ENCODE peak calls at places on chromosomes 12 and 14, in four cellular contexts. O is IMR-90, I is H9, W is mesendoderm. B is an unnamed sample. For H3K79me1, the result is how much of the 10 kb centered on the place peaks cover.

GRCh38 chr14:21535545-21536394 is 9.6 kb upstream of the SALL2 start:
- DNase-seq in O (no peak), I (no peak), W (no peak), B (no peak)

GRCh38 chr12:45388545-45388944 is 172.7 kb downstream of the ANO6 start:
- DNase-seq in O (peak), I (no peak), W (peak), B (no peak)

GRCh38 chr14:94521375-94522114 is 12.3 kb upstream of the SERPINA12 start:
- DNase-seq in O (no peak), I (no peak), W (no peak), B (no peak)

GRCh38 chr12:38555620-38556596 is 239.3 kb downstream of the ALG10B start:
- DNase-seq in O (no peak), I (no peak), W (peak), B (no peak)

GRCh38 chr12:108712925-108713203 is 18.5 kb downstream of the CORO1C start:
- DNase-seq in O (no peak), I (no peak), W (no peak), B (peak)

GRCh38 chr12:94041833-94042232 is 106.5 kb upstream of the PLXNC1 start:
- DNase-seq in O (no peak), I (no peak), W (peak), B (no peak)

GRCh38 chr14:88935083-88935482 is 110.6 kb downstream of the TTC8 start:
- DNase-seq in O (no peak), I (no peak), W (no peak), B (no peak)

GRCh38 chr12:1796515-1797010 is 23.8 kb upstream of the LRTM2 start:
- DNase-seq in O (no peak), I (peak), W (peak), B (no peak)

GRCh38 chr12:78189656-78190055 is 359.0 kb downstream of the NAV3 start:
- DNase-seq in O (peak), I (no peak), W (no peak), B (no peak)

GRCh38 chr14:67577909-67578749 is 21.9 kb downstream of the PIGH start:
- DNase-seq in O (no peak), I (no peak), W (no peak), B (no peak)

GRCh38 chr14:33990790-33991189 is 39.9 kb upstream of the EGLN3 start:
- DNase-seq in O (no peak), I (no peak), W (no peak), B (no peak)

GRCh38 chr12:75727577-75727976 is 216.2 kb upstream of the KRR1 start:
- DNase-seq in O (no peak), I (peak), W (peak), B (no peak)
- H3K79me1 ChIP-seq in O (under half), I (under half), W (under half), B (under half)

GRCh38 chr14:99207456-99207855 is 64.5 kb downstream of the BCL11B start:
- DNase-seq in O (no peak), I (no peak), W (peak), B (peak)

GRCh38 chr14:99210333-99210732 is 61.7 kb downstream of the BCL11B start:
- DNase-seq in O (no peak), I (no peak), W (no peak), B (no peak)

GRCh38 chr14:99211410-99211809 is 60.6 kb downstream of the BCL11B start:
- DNase-seq in O (no peak), I (no peak), W (no peak), B (no peak)

GRCh38 chr14:99212199-99212598 is 59.8 kb downstream of the BCL11B start:
- DNase-seq in O (no peak), I (no peak), W (no peak), B (no peak)

GRCh38 chr14:99209409-99209808 is 62.6 kb downstream of the BCL11B start:
- DNase-seq in O (no peak), I (no peak), W (no peak), B (no peak)
- H2BK120ac ChIP-seq in O (no peak), I (no peak), W (no peak), B (no peak)

DNA sequence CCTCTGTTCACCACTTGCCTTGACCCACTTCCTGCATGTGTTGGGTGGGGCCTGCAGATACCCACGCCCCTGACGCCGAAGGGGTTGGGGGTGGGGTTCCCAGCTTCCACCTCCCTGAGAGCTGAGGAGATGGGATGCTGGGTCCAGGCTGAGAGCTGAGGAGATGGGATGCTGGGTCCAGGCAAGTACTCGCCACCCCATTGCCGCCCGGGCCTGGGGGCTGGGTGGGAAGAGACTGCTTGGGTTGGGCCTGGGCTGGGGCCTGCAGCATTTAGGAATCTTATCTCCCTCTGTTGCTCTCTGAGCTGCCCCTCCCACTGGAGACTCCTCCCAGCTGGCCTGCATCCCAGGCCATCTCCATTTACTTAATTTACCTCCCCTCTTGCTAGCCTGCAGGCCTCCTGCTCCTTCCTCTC is 17.4 kb downstream of the TEAD4 start:
- DNase-seq in O (no peak), I (peak), W (peak), B (no peak)
- H3K79me1 ChIP-seq in O (under half), I (under half), W (under half), B (under half)

GRCh38 chr14:105313381-105314286 is 914 bp upstream of the PACS2 start:
- DNase-seq in O (no peak), I (peak), W (no peak), B (no peak)

GRCh38 chr14:105315211-105315721 is 718 bp downstream of the PACS2 start:
- DNase-seq in O (no peak), I (peak), W (peak), B (no peak)

GRCh38 chr14:105315941-105316562 is 1.5 kb downstream of the PACS2 start:
- DNase-seq in O (no peak), I (peak), W (no peak), B (peak)

GRCh38 chr14:105312973-105313372 is 1.6 kb upstream of the PACS2 start:
- DNase-seq in O (no peak), I (peak), W (no peak), B (no peak)

GRCh38 chr14:105314287-105315185 is at the start of gene PACS2:
- DNase-seq in O (peak), I (peak), W (peak), B (peak)
- H2BK120ac ChIP-seq in O (peak), I (no peak), W (no peak), B (peak)

B was measured in trophoblast cell.